ENCODE peak calls at places on chromosomes 6 and 20, in four cellular contexts. T is BE2C, N is PC-9, Q is K562. H is an unnamed sample.

GRCh38 chr6:149852180-149852579 is 12.0 kb downstream of the LRP11 start:
- DNase-seq in T (no peak), N (no peak), Q (no peak), H (no peak)

GRCh38 chr6:21200056-21200870 is 393.3 kb upstream of the SOX4 start:
- DNase-seq in T (peak), N (no peak), Q (no peak), H (no peak)

GRCh38 chr20:45346851-45347250 is 1.4 kb downstream of the SDC4 start:
- DNase-seq in T (no peak), N (no peak), Q (no peak), H (no peak)

GRCh38 chr20:44390280-44390679 is 34.8 kb downstream of the HNF4A start:
- DNase-seq in T (no peak), N (no peak), Q (no peak), H (no peak)

GRCh38 chr6:3876131-3876530 is 27.0 kb downstream of the FAM50B start:
- DNase-seq in T (no peak), N (no peak), Q (no peak), H (no peak)

GRCh38 chr20:51661609-51662178 is 106.5 kb downstream of the ATP9A start:
- DNase-seq in T (no peak), N (peak), Q (no peak), H (no peak)

GRCh38 chr6:164967102-164967501 is 342.3 kb downstream of the C6orf118 start:
- DNase-seq in T (no peak), N (no peak), Q (no peak), H (no peak)

GRCh38 chr6:6515691-6516607 is 72.6 kb upstream of the LY86 start:
- DNase-seq in T (no peak), N (no peak), Q (no peak), H (no peak)

GRCh38 chr6:67210450-67210849 is 1424.6 kb upstream of the ADGRB3 start:
- DNase-seq in T (no peak), N (no peak), Q (no peak), H (no peak)

GRCh38 chr6:168896321-168896720 is 357.3 kb downstream of the THBS2 start:
- DNase-seq in T (no peak), N (no peak), Q (no peak), H (no peak)

GRCh38 chr6:52876056-52876787 is 33.3 kb downstream of the GSTA3 start:
- DNase-seq in T (no peak), N (no peak), Q (no peak), H (no peak)

GRCh38 chr6:41781302-41781711 is 725 bp downstream of the PRICKLE4 start:
- DNase-seq in T (no peak), N (no peak), Q (no peak), H (no peak)

GRCh38 chr6:24089741-24090140 is 36.3 kb upstream of the NRSN1 start:
- DNase-seq in T (no peak), N (no peak), Q (no peak), H (no peak)

GRCh38 chr6:79949235-79949634 is 1.9 kb upstream of the ELOVL4 start:
- DNase-seq in T (peak), N (peak), Q (peak), H (peak)

GRCh38 chr20:41014557-41015088 is 14.0 kb upstream of the TOP1 start:
- DNase-seq in T (no peak), N (no peak), Q (no peak), H (no peak)

GRCh38 chr6:143432588-143432987 is 17.9 kb downstream of the ADAT2 start:
- DNase-seq in T (no peak), N (no peak), Q (no peak), H (no peak)

GRCh38 chr6:148027201-148027600 is 315.4 kb upstream of the SASH1 start:
- DNase-seq in T (no peak), N (no peak), Q (no peak), H (no peak)

GRCh38 chr6:26383624-26384417 is 913 bp downstream of the BTN2A2 start:
- DNase-seq in T (no peak), N (peak), Q (no peak), H (no peak)

GRCh38 chr6:24744911-24745310 is 26.0 kb upstream of the C6orf62 start:
- DNase-seq in T (no peak), N (no peak), Q (no peak), H (no peak)

GRCh38 chr20:31908016-31908415 is 37.6 kb downstream of the TTLL9 start:
- DNase-seq in T (no peak), N (no peak), Q (no peak), H (no peak)

GRCh38 chr6:159874475-159874874 is 16.3 kb upstream of the MAS1 start:
- DNase-seq in T (no peak), N (no peak), Q (no peak), H (no peak)

GRCh38 chr6:45845546-45845945 is 170.1 kb downstream of the CLIC5 start:
- DNase-seq in T (no peak), N (no peak), Q (no peak), H (no peak)

GRCh38 chr6:90227693-90228092 is 69.0 kb downstream of the BACH2 start:
- DNase-seq in T (no peak), N (no peak), Q (no peak), H (no peak)

GRCh38 chr6:84582997-84583396 is 181.4 kb downstream of the TBX18 start:
- DNase-seq in T (no peak), N (no peak), Q (no peak), H (no peak)

GRCh38 chr6:158815379-158815724 is 3.8 kb downstream of the EZR start:
- DNase-seq in T (no peak), N (no peak), Q (no peak), H (no peak)

GRCh38 chr6:33746651-33747100 is at the start of gene IP6K3:
- DNase-seq in T (no peak), N (no peak), Q (no peak), H (no peak)

GRCh38 chr6:43496370-43497128 is 13.6 kb downstream of the LRRC73 start:
- DNase-seq in T (peak), N (peak), Q (peak), H (no peak)

H was measured in CMK.